ENCODE peak calls at places on chromosomes 2 and 18, in five cellular contexts. Q is amniotic stem cell, Y is SK-MEL-5, G is T1000, B is HCEC 1CT. K is an unnamed sample.

GRCh38 chr18:34631567-34631966 is 78.5 kb upstream of the DTNA start:
- DNase-seq in B (no peak), G (no peak), Q (no peak), Y (no peak), K (no peak)

GRCh38 chr2:224793961-224794360 is 77.8 kb upstream of the CCDC195 start:
- DNase-seq in G (no peak), Y (no peak), Q (no peak), B (no peak), K (no peak)

GRCh38 chr2:236001166-236001828 is 166.9 kb downstream of the GBX2 start:
- DNase-seq in G (no peak), B (no peak), Q (no peak), Y (no peak), K (no peak)

GRCh38 chr18:37297106-37297505 is 268.5 kb downstream of the CELF4 start:
- DNase-seq in Q (no peak), G (no peak), B (no peak), Y (no peak), K (no peak)

GRCh38 chr2:27390822-27391679 is 10.5 kb upstream of the ZNF513 start:
- DNase-seq in Y (no peak), Q (no peak), B (no peak), G (no peak), K (no peak)

GRCh38 chr2:37764739-37765138 is 93.3 kb upstream of the CDC42EP3 start:
- DNase-seq in Q (no peak), B (no peak), G (no peak), Y (no peak), K (no peak)

GRCh38 chr18:74702951-74703350 is 105.3 kb downstream of the ZNF407 start:
- DNase-seq in B (no peak), Y (no peak), G (no peak), Q (no peak), K (no peak)

GRCh38 chr2:109279243-109279860 is 150.3 kb downstream of the SH3RF3 start:
- DNase-seq in Y (no peak), B (no peak), Q (no peak), G (no peak), K (no peak)

GRCh38 chr2:84807063-84807485 is 73.8 kb downstream of the TRABD2A start:
- DNase-seq in G (peak), Q (peak), Y (peak), B (peak), K (peak)

GRCh38 chr18:2480536-2480935 is 90.8 kb downstream of the METTL4 start:
- DNase-seq in Y (no peak), B (no peak), Q (peak), G (no peak), K (no peak)

GRCh38 chr2:54763636-54764291 is 40.3 kb downstream of the EML6 start:
- DNase-seq in Y (peak), B (peak), G (no peak), Q (no peak), K (no peak)

GRCh38 chr2:1744446-1745170 is at the start of gene PXDN:
- DNase-seq in B (peak), Q (peak), Y (no peak), G (peak), K (no peak)

K was measured in HS-27A.